ENCODE peak calls at places on chromosomes 7 and 10, in four cellular contexts. One of them, this sample, is unnamed. For H3K4me1, the result is how much of the 10 kb centered on the place peaks cover.

GRCh38 chr7:130292682-130293257 is at the start of gene CPA4:
- DNase-seq in Peyer's patch: no peak
- DNase-seq in fibroblast of lung: peak
- DNase-seq in A673: peak
- DNase-seq in this sample: peak

GRCh38 chr10:111093741-111094380 is 17.0 kb downstream of the ADRA2A start:
- DNase-seq in Peyer's patch: no peak
- DNase-seq in fibroblast of lung: peak
- DNase-seq in A673: no peak
- DNase-seq in this sample: no peak

GRCh38 chr10:27490807-27491206 is 13.3 kb upstream of the RAB18 start:
- DNase-seq in Peyer's patch: no peak
- DNase-seq in fibroblast of lung: no peak
- DNase-seq in A673: no peak
- DNase-seq in this sample: no peak

GRCh38 chr10:132100556-132101349 is 35.0 kb downstream of the JAKMIP3 start:
- DNase-seq in Peyer's patch: peak
- DNase-seq in fibroblast of lung: no peak
- DNase-seq in A673: no peak
- DNase-seq in this sample: no peak

GRCh38 chr7:137360087-137360679 is 16.6 kb upstream of the PTN start:
- DNase-seq in Peyer's patch: no peak
- DNase-seq in fibroblast of lung: peak
- DNase-seq in A673: no peak
- DNase-seq in this sample: peak

GRCh38 chr7:129359641-129360040 is 74.6 kb upstream of the STRIP2 start:
- DNase-seq in Peyer's patch: no peak
- DNase-seq in fibroblast of lung: no peak
- DNase-seq in A673: no peak
- DNase-seq in this sample: no peak

GRCh38 chr10:4686644-4686996 is 139.4 kb upstream of the AKR1E2 start:
- DNase-seq in Peyer's patch: no peak
- DNase-seq in fibroblast of lung: peak
- DNase-seq in A673: no peak
- DNase-seq in this sample: no peak

GRCh38 chr7:19099194-19099593 is 18.2 kb downstream of the TWIST1 start:
- DNase-seq in Peyer's patch: no peak
- DNase-seq in fibroblast of lung: no peak
- DNase-seq in A673: no peak
- DNase-seq in this sample: no peak

GRCh38 chr7:133240302-133240701 is 12.6 kb upstream of the EXOC4 start:
- DNase-seq in Peyer's patch: no peak
- DNase-seq in fibroblast of lung: no peak
- DNase-seq in A673: no peak
- DNase-seq in this sample: no peak

DNA sequence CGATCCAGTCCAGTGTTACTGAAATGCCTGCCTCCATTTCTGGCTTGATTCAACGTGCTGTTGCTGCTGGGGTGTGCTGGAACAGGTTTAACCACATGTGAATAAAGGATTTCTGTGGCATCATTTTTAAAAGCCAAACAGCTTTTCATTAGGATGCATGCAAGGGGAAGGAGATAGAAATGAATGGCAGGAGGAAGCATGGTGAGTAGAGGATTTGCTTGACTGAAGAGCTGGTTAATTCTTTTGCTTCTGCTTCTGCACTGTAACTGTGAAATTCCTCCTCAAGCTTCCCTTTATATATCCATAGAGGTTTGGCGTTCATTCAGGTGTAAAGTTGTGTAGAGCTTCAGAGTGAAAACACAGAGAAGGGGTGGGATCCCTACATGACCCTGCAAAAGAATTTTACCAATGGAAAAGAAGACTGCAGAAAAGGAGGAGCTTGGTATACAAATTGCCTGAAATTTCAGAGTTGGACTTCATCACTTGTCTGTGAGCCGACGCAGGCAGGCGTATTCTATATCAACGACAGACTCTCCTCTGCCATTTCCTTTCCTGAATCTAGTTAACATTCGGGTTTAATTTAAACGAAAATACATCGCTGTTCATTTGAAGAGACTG is at the start of gene SOSTDC1:
- DNase-seq in Peyer's patch: no peak
- DNase-seq in fibroblast of lung: peak
- DNase-seq in A673: no peak
- DNase-seq in this sample: peak
- H3K4me3 ChIP-seq in Peyer's patch: no peak
- H3K4me3 ChIP-seq in fibroblast of lung: peak
- H3K4me3 ChIP-seq in A673: no peak
- H3K4me3 ChIP-seq in this sample: peak

GRCh38 chr7:131603932-131604331 is 47.5 kb upstream of the PODXL start:
- DNase-seq in Peyer's patch: no peak
- DNase-seq in fibroblast of lung: no peak
- DNase-seq in A673: no peak
- DNase-seq in this sample: peak
- H3K4me1 ChIP-seq in Peyer's patch: under half
- H3K4me1 ChIP-seq in fibroblast of lung: under half
- H3K4me1 ChIP-seq in A673: under half
- H3K4me1 ChIP-seq in this sample: half or more

DNA sequence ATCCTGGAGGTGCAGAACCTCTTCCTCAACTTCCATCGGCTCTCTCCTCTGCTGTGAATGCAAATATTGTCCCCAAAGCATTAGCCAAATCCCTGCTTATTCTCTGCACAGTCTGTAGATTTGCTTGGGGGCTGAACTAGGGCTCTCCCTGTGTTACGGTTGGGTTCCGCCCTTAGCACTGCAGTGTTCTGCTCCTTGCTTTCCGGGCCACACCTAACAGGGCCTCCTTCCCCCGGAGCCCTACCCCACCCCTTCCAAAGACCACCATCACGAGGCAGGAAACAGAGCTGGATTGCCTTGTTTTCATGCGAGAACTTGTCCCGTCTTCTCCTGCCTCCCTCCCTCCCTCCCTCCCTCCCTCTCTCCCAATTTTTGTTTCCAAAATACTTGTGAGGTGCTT is 36.5 kb downstream of the SLC25A28 start:
- DNase-seq in Peyer's patch: no peak
- DNase-seq in fibroblast of lung: no peak
- DNase-seq in A673: no peak
- DNase-seq in this sample: no peak
- H3K4me3 ChIP-seq in Peyer's patch: no peak
- H3K4me3 ChIP-seq in fibroblast of lung: no peak
- H3K4me3 ChIP-seq in A673: no peak
- H3K4me3 ChIP-seq in this sample: no peak

GRCh38 chr7:22441157-22441556 is 58.8 kb downstream of the STEAP1B start:
- DNase-seq in Peyer's patch: no peak
- DNase-seq in fibroblast of lung: no peak
- DNase-seq in A673: no peak
- DNase-seq in this sample: no peak

GRCh38 chr7:22443370-22444180 is 56.4 kb downstream of the STEAP1B start:
- DNase-seq in Peyer's patch: no peak
- DNase-seq in fibroblast of lung: peak
- DNase-seq in A673: no peak
- DNase-seq in this sample: peak

GRCh38 chr7:22444181-22444966 is 55.6 kb downstream of the STEAP1B start:
- DNase-seq in Peyer's patch: no peak
- DNase-seq in fibroblast of lung: peak
- DNase-seq in A673: peak
- DNase-seq in this sample: peak

GRCh38 chr7:22442187-22442886 is 57.7 kb downstream of the STEAP1B start:
- DNase-seq in Peyer's patch: no peak
- DNase-seq in fibroblast of lung: no peak
- DNase-seq in A673: no peak
- DNase-seq in this sample: no peak

DNA sequence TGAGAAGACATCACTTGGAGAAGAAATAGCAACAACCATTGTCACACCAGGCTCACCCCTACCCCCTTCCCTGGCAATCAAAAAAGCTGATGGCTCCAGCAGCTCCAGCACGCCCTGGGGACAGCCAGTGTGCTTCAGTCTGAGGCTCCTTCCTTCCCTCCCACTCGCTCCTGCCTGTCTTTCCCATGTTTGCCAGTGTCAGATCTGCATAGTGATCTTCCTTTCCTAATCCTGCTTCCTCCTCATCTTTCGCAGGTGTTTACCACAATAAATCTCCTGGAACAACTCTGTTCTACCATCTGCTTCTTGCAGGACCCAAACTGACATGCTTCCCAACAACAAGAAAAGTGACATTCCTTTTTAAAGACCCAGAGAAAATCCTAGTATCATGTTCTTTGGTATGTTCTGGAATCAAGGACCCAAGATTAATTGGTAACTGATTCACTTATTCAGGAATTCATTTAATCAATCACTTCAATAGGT is 57.1 kb downstream of the STEAP1B start:
- DNase-seq in Peyer's patch: no peak
- DNase-seq in fibroblast of lung: no peak
- DNase-seq in A673: no peak
- DNase-seq in this sample: no peak
- H3K4me1 ChIP-seq in Peyer's patch: under half
- H3K4me1 ChIP-seq in fibroblast of lung: under half
- H3K4me1 ChIP-seq in A673: under half
- H3K4me1 ChIP-seq in this sample: under half

GRCh38 chr7:124031919-124032318 is 948 bp downstream of the TMEM229A start:
- DNase-seq in Peyer's patch: no peak
- DNase-seq in fibroblast of lung: no peak
- DNase-seq in A673: peak
- DNase-seq in this sample: no peak
- H3K4me3 ChIP-seq in Peyer's patch: no peak
- H3K4me3 ChIP-seq in fibroblast of lung: no peak
- H3K4me3 ChIP-seq in A673: peak
- H3K4me3 ChIP-seq in this sample: no peak

GRCh38 chr10:43822509-43823236 is 174.0 kb upstream of the ZNF32 start:
- DNase-seq in Peyer's patch: no peak
- DNase-seq in fibroblast of lung: no peak
- DNase-seq in A673: no peak
- DNase-seq in this sample: no peak
- H3K4me1 ChIP-seq in Peyer's patch: under half
- H3K4me1 ChIP-seq in fibroblast of lung: under half
- H3K4me1 ChIP-seq in A673: under half
- H3K4me1 ChIP-seq in this sample: under half

This sample was measured in SJCRH30.